ENCODE peak calls at places on chromosomes 11 and 22, in nine cellular contexts. V is substantia nigra; F is activated T-cell treated with anti-CD3 and anti-CD28 coated beads for 4 hours; Z is IMR-90; P is stimulated activated CD8-positive, alpha-beta memory T cell treated with anti-CD3 and anti-CD28 coated beads, Interleukin-15, amount 100 ng/mL, for 1 hour; G is cardiac fibroblast; E is CD4-positive, alpha-beta memory T cell; R is activated CD4-positive, CD25-positive, alpha-beta regulatory T cell; H is tibial artery. A is an unnamed sample.

GRCh38 chr11:15897211-15897960 is 459.0 kb downstream of the SOX6 start:
- DNase-seq in R (no peak), E (no peak), P (no peak), G (peak; percentile 54), V (peak; percentile 8), H (no peak), F (no peak), Z (peak; percentile 56), A (no peak)

GRCh38 chr22:49690454-49690853 is 137.2 kb downstream of the BRD1 start:
- DNase-seq in V (no peak), H (no peak), G (no peak), F (no peak), Z (no peak), R (no peak), E (no peak), P (no peak), A (no peak)

GRCh38 chr11:33703771-33704170 is 3.1 kb upstream of the C11orf91 start:
- DNase-seq in F (no peak), G (peak; percentile 76), P (no peak), R (no peak), Z (peak; percentile 35), V (no peak), H (no peak), E (no peak), A (no peak)

GRCh38 chr11:45894555-45895247 is 9.2 kb downstream of the MAPK8IP1 start:
- DNase-seq in Z (no peak), R (no peak), H (no peak), F (no peak), P (no peak), V (no peak), G (no peak), E (no peak), A (no peak)

GRCh38 chr22:20998411-20999336 is 3.2 kb downstream of the THAP7 start:
- DNase-seq in E (no peak), G (peak; percentile 44), F (no peak), P (no peak), Z (peak; percentile 29), V (no peak), R (no peak), H (no peak), A (no peak)

GRCh38 chr11:114142646-114143045 is 83.1 kb downstream of the ZBTB16 start:
- DNase-seq in H (no peak), Z (no peak), G (no peak), F (no peak), P (no peak), V (no peak), E (no peak), R (no peak), A (no peak)

GRCh38 chr11:8642226-8642625 is 40.2 kb downstream of the TRIM66 start:
- DNase-seq in E (no peak), Z (no peak), P (no peak), F (no peak), G (no peak), V (no peak), H (no peak), R (no peak), A (no peak)

GRCh38 chr11:2383823-2384722 is 7.0 kb downstream of the CD81 start:
- DNase-seq in V (peak; percentile 68), F (no peak), Z (no peak), E (peak; percentile 36), G (no peak), H (no peak), R (no peak), P (no peak), A (no peak)

GRCh38 chr11:35359321-35360058 is 59.9 kb downstream of the SLC1A2 start:
- DNase-seq in F (no peak), R (no peak), H (no peak), P (no peak), G (no peak), Z (no peak), V (no peak), E (no peak), A (no peak)

GRCh38 chr22:38205261-38206128 is 3.7 kb downstream of the MAFF start:
- DNase-seq in Z (peak; percentile 79), H (peak; percentile 97), V (peak; percentile 68), P (no peak), G (peak; percentile 49), E (no peak), R (no peak), F (no peak), A (no peak)

GRCh38 chr11:65491614-65492386 is 7.0 kb upstream of the MALAT1 start:
- DNase-seq in V (peak; percentile 60), P (no peak), Z (peak; percentile 98), F (no peak), H (peak; percentile 96), R (no peak), G (peak; percentile 97), E (no peak), A (no peak)

GRCh38 chr11:37907461-37908223 is 1309.6 kb upstream of the RAG2 start:
- DNase-seq in Z (no peak), R (no peak), G (peak; percentile 24), P (no peak), E (no peak), H (no peak), F (no peak), V (no peak), A (no peak)

GRCh38 chr11:100827934-100828661 is 141.0 kb downstream of the ARHGAP42 start:
- DNase-seq in H (no peak), G (peak; percentile 68), R (no peak), P (no peak), V (no peak), E (no peak), F (no peak), Z (peak; percentile 84), A (no peak)

GRCh38 chr22:43883012-43883661 is 8.7 kb downstream of the PNPLA5 start:
- DNase-seq in Z (peak; percentile 81), F (peak; percentile 21), H (no peak), V (no peak), P (peak; percentile 2), E (peak; percentile 39), G (peak; percentile 85), R (no peak), A (peak; percentile 11)

GRCh38 chr11:1162153-1162497 is 4.4 kb downstream of the MUC5AC start:
- DNase-seq in V (no peak), R (no peak), G (no peak), F (no peak), Z (no peak), E (no peak), P (no peak), H (peak; percentile 51), A (no peak)

GRCh38 chr11:3808846-3809623 is 675 bp downstream of the PGAP2 start:
- DNase-seq in P (no peak), H (no peak), R (no peak), V (no peak), Z (peak; percentile 41), F (no peak), E (peak; percentile 68), G (peak; percentile 55), A (no peak)

GRCh38 chr11:77244277-77245014 is 57.0 kb downstream of the GDPD4 start:
- DNase-seq in P (no peak), V (no peak), E (no peak), G (peak; percentile 85), H (no peak), F (no peak), Z (peak; percentile 85), R (no peak), A (no peak)

GRCh38 chr11:57321388-57321995 is 3.3 kb downstream of the TNKS1BP1 start:
- DNase-seq in G (no peak), R (no peak), V (no peak), F (no peak), H (no peak), Z (no peak), E (no peak), P (no peak), A (no peak)

GRCh38 chr22:46356496-46357185 is 21.1 kb downstream of the TRMU start:
- DNase-seq in R (no peak), F (no peak), Z (no peak), V (no peak), H (no peak), E (no peak), G (no peak), P (no peak), A (no peak)

GRCh38 chr22:46108564-46109473 is 41.5 kb upstream of the PPARA start:
- DNase-seq in R (no peak), G (peak; percentile 63), H (peak; percentile 82), V (no peak), F (no peak), P (no peak), E (no peak), Z (peak; percentile 23), A (no peak)

GRCh38 chr22:35505394-35506258 is 35.0 kb upstream of the RASD2 start:
- DNase-seq in V (no peak), H (no peak), E (no peak), R (no peak), Z (no peak), P (no peak), F (no peak), G (no peak), A (no peak)

GRCh38 chr11:26805001-26805400 is 83.1 kb upstream of the SLC5A12 start:
- DNase-seq in E (no peak), V (no peak), H (no peak), R (no peak), G (no peak), F (no peak), P (no peak), Z (no peak), A (no peak)

GRCh38 chr11:124751391-124751740 is 689 bp downstream of the VSIG2 start:
- DNase-seq in V (no peak), Z (no peak), R (no peak), G (no peak), H (no peak), E (no peak), F (no peak), P (no peak), A (no peak)

GRCh38 chr11:71153005-71153395 is 99.4 kb downstream of the SHANK2 start:
- DNase-seq in G (peak; percentile 2), R (no peak), Z (peak; percentile 31), F (no peak), V (peak; percentile 22), H (no peak), E (no peak), P (no peak), A (no peak)

GRCh38 chr11:70522613-70523311 is 124.4 kb downstream of the CTTN start:
- DNase-seq in F (no peak), E (no peak), P (no peak), V (no peak), H (no peak), Z (no peak), R (no peak), G (no peak), A (no peak)

GRCh38 chr11:106391771-106392412 is 314.4 kb downstream of the AASDHPPT start:
- DNase-seq in H (no peak), F (no peak), Z (peak; percentile 68), E (no peak), G (peak; percentile 84), R (no peak), V (no peak), P (no peak), A (no peak)

GRCh38 chr22:20777420-20778177 is 3.7 kb downstream of the SERPIND1 start:
- DNase-seq in R (no peak), E (no peak), P (no peak), F (no peak), V (no peak), G (peak; percentile 75), H (peak; percentile 32), Z (peak; percentile 94), A (no peak)

GRCh38 chr11:2761131-2762030 is 61.6 kb upstream of the KCNQ1OT1 start:
- DNase-seq in Z (no peak), H (peak; percentile 46), G (no peak), E (no peak), V (no peak), R (no peak), P (no peak), F (no peak), A (no peak)

GRCh38 chr11:18728658-18729057 is 2.7 kb upstream of the IGSF22 start:
- DNase-seq in Z (no peak), E (no peak), P (no peak), H (no peak), F (no peak), V (no peak), G (no peak), R (no peak), A (no peak)

GRCh38 chr11:93131709-93132108 is 66.1 kb downstream of the SLC36A4 start:
- DNase-seq in H (no peak), V (no peak), F (no peak), P (no peak), Z (no peak), E (no peak), R (no peak), G (peak; percentile 5), A (no peak)

GRCh38 chr11:69641681-69642548 is 959 bp downstream of the CCND1 start:
- DNase-seq in G (peak; percentile 29), P (no peak), H (no peak), E (no peak), R (no peak), V (no peak), Z (no peak), F (no peak), A (no peak)

A was measured in activated naive CD8-positive, alpha-beta T cell treated with anti-CD3 and anti-CD28 coated beads, Interleukin-2, amount 50 U/mL, for 16 hours.